ENCODE peak calls at places on chromosomes 6 and 20, in four cellular contexts. F, C, M and X are unnamed samples.

GRCh38 chr20:50193851-50194830 is 3.5 kb downstream of the CEBPB start:
- DNase-seq in F (no peak), C (no peak), M (no peak), X (no peak)

GRCh38 chr6:1853761-1854160 is 244.0 kb downstream of the FOXC1 start:
- DNase-seq in F (no peak), C (no peak), M (no peak), X (no peak)

GRCh38 chr6:169639653-169640278 is 62.1 kb downstream of the WDR27 start:
- DNase-seq in F (no peak), C (no peak), M (no peak), X (no peak)

GRCh38 chr20:33488201-33488600 is 1.7 kb upstream of the CBFA2T2 start:
- DNase-seq in F (no peak), C (no peak), M (no peak), X (no peak)

GRCh38 chr20:4119854-4120209 is 104.5 kb upstream of the RNF24 start:
- DNase-seq in F (no peak), C (no peak), M (no peak), X (no peak)

GRCh38 chr6:46927066-46927465 is 5.3 kb upstream of the ADGRF5 start:
- DNase-seq in F (no peak), C (no peak), M (no peak), X (no peak)

GRCh38 chr6:27617046-27617687 is 144.3 kb upstream of the ZNF184 start:
- DNase-seq in F (no peak), C (no peak), M (no peak), X (no peak)

GRCh38 chr6:104711371-104711770 is 148.3 kb downstream of the HACE1 start:
- DNase-seq in F (no peak), C (no peak), M (no peak), X (no peak)

GRCh38 chr6:16243055-16243454 is 4.7 kb downstream of the GMPR start:
- DNase-seq in F (no peak), C (no peak), M (no peak), X (peak; percentile 12)

GRCh38 chr20:17735206-17735804 is 35.5 kb downstream of the BANF2 start:
- DNase-seq in F (no peak), C (no peak), M (no peak), X (no peak)

GRCh38 chr6:112796712-112797111 is 449.6 kb downstream of the RFPL4B start:
- DNase-seq in F (no peak), C (no peak), M (no peak), X (no peak)

GRCh38 chr6:154122195-154122925 is 83.3 kb downstream of the OPRM1 start:
- DNase-seq in F (no peak), C (no peak), M (no peak), X (no peak)

GRCh38 chr6:36160147-36160760 is 29.9 kb downstream of the MAPK13 start:
- DNase-seq in F (no peak), C (no peak), M (no peak), X (no peak)

GRCh38 chr6:20400476-20401402 is 940 bp upstream of the E2F3 start:
- DNase-seq in F (no peak), C (no peak), M (peak; percentile 34), X (peak; percentile 64)

GRCh38 chr20:23242556-23243180 is 107.9 kb upstream of the NXT1 start:
- DNase-seq in F (no peak), C (no peak), M (no peak), X (no peak)

GRCh38 chr6:116087437-116088027 is 13.1 kb upstream of the NT5DC1 start:
- DNase-seq in F (no peak), C (no peak), M (no peak), X (no peak)

GRCh38 chr6:7542065-7542877 is 800 bp downstream of the DSP start:
- DNase-seq in F (no peak), C (no peak), M (peak; percentile 29), X (no peak)

GRCh38 chr20:49214546-49214945 is 4.7 kb upstream of the DDX27 start:
- DNase-seq in F (no peak), C (no peak), M (no peak), X (no peak)

GRCh38 chr6:87095056-87095527 is at the start of gene CGA:
- DNase-seq in F (no peak), C (no peak), M (no peak), X (no peak)

GRCh38 chr6:45791181-45791580 is 224.5 kb downstream of the CLIC5 start:
- DNase-seq in F (no peak), C (no peak), M (no peak), X (no peak)

GRCh38 chr6:156720739-156721714 is 56.2 kb upstream of the ARID1B start:
- DNase-seq in F (no peak), C (no peak), M (no peak), X (no peak)

GRCh38 chr6:152462716-152463115 is 174.4 kb downstream of the SYNE1 start:
- DNase-seq in F (no peak), C (no peak), M (no peak), X (no peak)

GRCh38 chr6:147507162-147508072 is 1.1 kb upstream of the SAMD5 start:
- DNase-seq in F (no peak), C (no peak), M (no peak), X (no peak)

GRCh38 chr6:7697820-7698623 is 27.9 kb upstream of the BMP6 start:
- DNase-seq in F (no peak), C (no peak), M (no peak), X (no peak)

GRCh38 chr20:64231621-64232550 is 23.7 kb upstream of the PCMTD2 start:
- DNase-seq in F (no peak), C (no peak), M (no peak), X (no peak)

GRCh38 chr6:113169484-113169883 is 687.7 kb upstream of the MARCKS start:
- DNase-seq in F (no peak), C (no peak), M (no peak), X (no peak)

GRCh38 chr6:136772685-136773472 is 19.4 kb downstream of the MAP3K5 start:
- DNase-seq in F (no peak), C (no peak), M (no peak), X (no peak)

GRCh38 chr20:46221271-46221670 is 87.0 kb downstream of the CDH22 start:
- DNase-seq in F (no peak), C (peak; percentile 47), M (no peak), X (peak; percentile 11)

GRCh38 chr6:143376861-143377260 is 73.6 kb downstream of the ADAT2 start:
- DNase-seq in F (no peak), C (no peak), M (no peak), X (no peak)